ENCODE peak calls at places on chromosome 21, in five cellular contexts. X is left ventricle myocardium inferior, D is globus pallidus, A is left colon, N is NB4. Z is an unnamed sample.

GRCh38 chr21:42413500-42413899 is 9.8 kb downstream of the UBASH3A start:
- DNase-seq in X (no peak), D (no peak), A (no peak), N (no peak), Z (no peak)

GRCh38 chr21:33902349-33902748 is 13.3 kb downstream of the ATP5PO start:
- DNase-seq in X (no peak), D (no peak), A (no peak), N (no peak), Z (no peak)

GRCh38 chr21:37915941-37916794 is at the start of gene KCNJ6:
- DNase-seq in X (no peak), D (peak), A (peak), N (peak), Z (no peak)

GRCh38 chr21:44337941-44338895 is 972 bp downstream of the CFAP410 start:
- DNase-seq in X (peak), D (peak), A (peak), N (peak), Z (peak)

GRCh38 chr21:41678016-41678935 is 88.6 kb downstream of the RIPK4 start:
- DNase-seq in X (no peak), D (no peak), A (peak), N (no peak), Z (no peak)

GRCh38 chr21:37644666-37645065 is 271.6 kb downstream of the KCNJ6 start:
- DNase-seq in X (no peak), D (no peak), A (no peak), N (no peak), Z (no peak)

GRCh38 chr21:45465105-45465504 is 60.1 kb downstream of the COL18A1 start:
- DNase-seq in X (peak), D (no peak), A (no peak), N (no peak), Z (no peak)

GRCh38 chr21:32094792-32095191 is 184.1 kb downstream of the MIS18A start:
- DNase-seq in X (no peak), D (no peak), A (no peak), N (no peak), Z (no peak)

GRCh38 chr21:36282568-36283230 is 37.3 kb upstream of the MORC3 start:
- DNase-seq in X (no peak), D (no peak), A (no peak), N (no peak), Z (no peak)

GRCh38 chr21:26055841-26056264 is 114.7 kb downstream of the APP start:
- DNase-seq in X (no peak), D (no peak), A (no peak), N (no peak), Z (no peak)

GRCh38 chr21:37675202-37675801 is 241.0 kb downstream of the KCNJ6 start:
- DNase-seq in X (peak), D (peak), A (peak), N (peak), Z (peak)

GRCh38 chr21:28771790-28772501 is 220.7 kb downstream of the LTN1 start:
- DNase-seq in X (no peak), D (no peak), A (no peak), N (no peak), Z (no peak)

GRCh38 chr21:45022348-45022675 is 52.1 kb upstream of the ADARB1 start:
- DNase-seq in X (no peak), D (no peak), A (no peak), N (no peak), Z (no peak)

GRCh38 chr21:42461881-42462877 is 33.8 kb downstream of the RSPH1 start:
- DNase-seq in X (no peak), D (no peak), A (peak), N (peak), Z (no peak)

GRCh38 chr21:43015906-43016540 is 41.7 kb downstream of the PKNOX1 start:
- DNase-seq in X (no peak), D (no peak), A (no peak), N (no peak), Z (no peak)

GRCh38 chr21:28655471-28655870 is 337.2 kb downstream of the LTN1 start:
- DNase-seq in X (no peak), D (no peak), A (no peak), N (no peak), Z (no peak)

GRCh38 chr21:36450511-36450910 is 29.4 kb downstream of the CLDN14 start:
- DNase-seq in X (no peak), D (no peak), A (no peak), N (no peak), Z (no peak)

GRCh38 chr21:14115646-14116045 is 95.1 kb downstream of the LIPI start:
- DNase-seq in X (no peak), D (no peak), A (no peak), N (no peak), Z (no peak)

GRCh38 chr21:32520885-32521735 is 64.2 kb downstream of the TCP10L start:
- DNase-seq in X (peak), D (peak), A (peak), N (peak), Z (peak)

GRCh38 chr21:33808715-33809367 is 106.8 kb downstream of the ATP5PO start:
- DNase-seq in X (no peak), D (no peak), A (no peak), N (no peak), Z (no peak)

GRCh38 chr21:36030581-36031189 is 29.6 kb downstream of the SETD4 start:
- DNase-seq in X (no peak), D (no peak), A (no peak), N (no peak), Z (no peak)

GRCh38 chr21:25054689-25055088 is 552.6 kb downstream of the MRPL39 start:
- DNase-seq in X (no peak), D (no peak), A (no peak), N (no peak), Z (no peak)

GRCh38 chr21:37563641-37564340 is 197.2 kb downstream of the DYRK1A start:
- DNase-seq in X (peak), D (peak), A (peak), N (peak), Z (peak)

GRCh38 chr21:44552136-44552535 is 831 bp upstream of the KRTAP10-2 start:
- DNase-seq in X (no peak), D (no peak), A (no peak), N (no peak), Z (no peak)

GRCh38 chr21:29321908-29322569 is 23.3 kb downstream of the BACH1 start:
- DNase-seq in X (no peak), D (no peak), A (no peak), N (no peak), Z (no peak)

GRCh38 chr21:28750565-28750964 is 242.1 kb downstream of the LTN1 start:
- DNase-seq in X (no peak), D (no peak), A (no peak), N (no peak), Z (no peak)

GRCh38 chr21:33993286-33994231 is 78.0 kb upstream of the ATP5PO start:
- DNase-seq in X (no peak), D (peak), A (peak), N (peak), Z (no peak)

GRCh38 chr21:45596704-45597318 is 46.7 kb upstream of the PCBP3 start:
- DNase-seq in X (peak), D (peak), A (peak), N (peak), Z (peak)

GRCh38 chr21:17467392-17467791 is 45.5 kb upstream of the CXADR start:
- DNase-seq in X (no peak), D (no peak), A (no peak), N (no peak), Z (no peak)

GRCh38 chr21:32021319-32022027 is 148.7 kb downstream of the HUNK start:
- DNase-seq in X (peak), D (peak), A (peak), N (no peak), Z (peak)

GRCh38 chr21:45639206-45640000 is 4.1 kb upstream of the PCBP3 start:
- DNase-seq in X (no peak), D (no peak), A (no peak), N (no peak), Z (no peak)

GRCh38 chr21:29300547-29301138 is 1.9 kb downstream of the BACH1 start:
- DNase-seq in X (no peak), D (no peak), A (no peak), N (no peak), Z (no peak)

Z was measured in anterior cingulate cortex.